ENCODE peak calls at places on chromosomes 2 and 18, in seven cellular contexts. One of them, this sample, is unnamed.
A peak's percentile ranks its signal among the peaks of the same experiment; 100 is the strongest.

GRCh38 chr2:44879269-44880124 is 62.0 kb upstream of the SIX3 start:
- DNase-seq in EH: no peak
- DNase-seq in Kasumi-1: no peak
- DNase-seq in D341Med: no peak
- DNase-seq in NCI-H460: no peak
- DNase-seq in stimulated activated CD4-positive, alpha-beta T cell treated with anti-CD3 and anti-CD28 coated beads, TNF-alpha, amount 100 ng/mL, for 24 hours: no peak
- DNase-seq in tibial artery: no peak
- DNase-seq in this sample: no peak

GRCh38 chr2:201074996-201075395 is 3.2 kb downstream of the NDUFB3 start:
- DNase-seq in NCI-H460: no peak
- DNase-seq in Kasumi-1: no peak
- DNase-seq in stimulated activated CD4-positive, alpha-beta T cell treated with anti-CD3 and anti-CD28 coated beads, TNF-alpha, amount 100 ng/mL, for 24 hours: no peak
- DNase-seq in tibial artery: no peak
- DNase-seq in EH: no peak
- DNase-seq in D341Med: no peak
- DNase-seq in this sample: no peak

GRCh38 chr2:167637726-167638125 is 609.7 kb downstream of the STK39 start:
- DNase-seq in EH: no peak
- DNase-seq in NCI-H460: no peak
- DNase-seq in tibial artery: no peak
- DNase-seq in Kasumi-1: no peak
- DNase-seq in D341Med: no peak
- DNase-seq in stimulated activated CD4-positive, alpha-beta T cell treated with anti-CD3 and anti-CD28 coated beads, TNF-alpha, amount 100 ng/mL, for 24 hours: no peak
- DNase-seq in this sample: no peak

GRCh38 chr2:102520009-102520408 is 47.0 kb downstream of the SLC9A4 start:
- DNase-seq in Kasumi-1: peak; percentile 67
- DNase-seq in stimulated activated CD4-positive, alpha-beta T cell treated with anti-CD3 and anti-CD28 coated beads, TNF-alpha, amount 100 ng/mL, for 24 hours: peak; percentile 12
- DNase-seq in tibial artery: no peak
- DNase-seq in EH: peak; percentile 30
- DNase-seq in NCI-H460: peak; percentile 49
- DNase-seq in D341Med: peak; percentile 47
- DNase-seq in this sample: no peak

GRCh38 chr2:2698182-2699116 is 367.4 kb upstream of the MYT1L start:
- DNase-seq in stimulated activated CD4-positive, alpha-beta T cell treated with anti-CD3 and anti-CD28 coated beads, TNF-alpha, amount 100 ng/mL, for 24 hours: no peak
- DNase-seq in NCI-H460: peak; percentile 2
- DNase-seq in EH: no peak
- DNase-seq in D341Med: peak; percentile 64
- DNase-seq in Kasumi-1: peak; percentile 34
- DNase-seq in tibial artery: no peak
- DNase-seq in this sample: no peak

GRCh38 chr18:23131693-23132319 is 3.5 kb upstream of the CABLES1 start:
- DNase-seq in stimulated activated CD4-positive, alpha-beta T cell treated with anti-CD3 and anti-CD28 coated beads, TNF-alpha, amount 100 ng/mL, for 24 hours: peak; percentile 16
- DNase-seq in D341Med: peak; percentile 75
- DNase-seq in tibial artery: no peak
- DNase-seq in Kasumi-1: peak; percentile 55
- DNase-seq in NCI-H460: peak; percentile 74
- DNase-seq in EH: peak; percentile 80
- DNase-seq in this sample: peak; percentile 82

GRCh38 chr2:84946204-84947009 is 24.6 kb upstream of the KCMF1 start:
- DNase-seq in stimulated activated CD4-positive, alpha-beta T cell treated with anti-CD3 and anti-CD28 coated beads, TNF-alpha, amount 100 ng/mL, for 24 hours: peak; percentile 77
- DNase-seq in EH: peak; percentile 91
- DNase-seq in NCI-H460: peak; percentile 33
- DNase-seq in D341Med: no peak
- DNase-seq in Kasumi-1: peak; percentile 96
- DNase-seq in tibial artery: peak; percentile 52
- DNase-seq in this sample: no peak

GRCh38 chr18:6920099-6920955 is 190.8 kb downstream of the ARHGAP28 start:
- DNase-seq in Kasumi-1: peak; percentile 43
- DNase-seq in NCI-H460: peak; percentile 70
- DNase-seq in stimulated activated CD4-positive, alpha-beta T cell treated with anti-CD3 and anti-CD28 coated beads, TNF-alpha, amount 100 ng/mL, for 24 hours: peak; percentile 4
- DNase-seq in EH: peak; percentile 64
- DNase-seq in tibial artery: no peak
- DNase-seq in D341Med: peak; percentile 77
- DNase-seq in this sample: peak; percentile 64

GRCh38 chr2:149860276-149860921 is 272.8 kb upstream of the MMADHC start:
- DNase-seq in Kasumi-1: peak; percentile 27
- DNase-seq in tibial artery: no peak
- DNase-seq in NCI-H460: no peak
- DNase-seq in stimulated activated CD4-positive, alpha-beta T cell treated with anti-CD3 and anti-CD28 coated beads, TNF-alpha, amount 100 ng/mL, for 24 hours: no peak
- DNase-seq in D341Med: no peak
- DNase-seq in EH: peak; percentile 95
- DNase-seq in this sample: no peak

GRCh38 chr2:172403402-172403801 is 24.0 kb upstream of the ITGA6 start:
- DNase-seq in stimulated activated CD4-positive, alpha-beta T cell treated with anti-CD3 and anti-CD28 coated beads, TNF-alpha, amount 100 ng/mL, for 24 hours: no peak
- DNase-seq in Kasumi-1: no peak
- DNase-seq in EH: no peak
- DNase-seq in D341Med: no peak
- DNase-seq in NCI-H460: no peak
- DNase-seq in tibial artery: no peak
- DNase-seq in this sample: no peak

GRCh38 chr2:172095146-172095904 is 7.4 kb downstream of the DLX2 start:
- DNase-seq in NCI-H460: peak; percentile 70
- DNase-seq in Kasumi-1: peak; percentile 65
- DNase-seq in D341Med: peak; percentile 66
- DNase-seq in tibial artery: no peak
- DNase-seq in stimulated activated CD4-positive, alpha-beta T cell treated with anti-CD3 and anti-CD28 coated beads, TNF-alpha, amount 100 ng/mL, for 24 hours: peak; percentile 56
- DNase-seq in EH: peak; percentile 94
- DNase-seq in this sample: no peak

GRCh38 chr18:23059541-23060465 is 75.5 kb upstream of the CABLES1 start:
- DNase-seq in NCI-H460: no peak
- DNase-seq in stimulated activated CD4-positive, alpha-beta T cell treated with anti-CD3 and anti-CD28 coated beads, TNF-alpha, amount 100 ng/mL, for 24 hours: no peak
- DNase-seq in EH: peak; percentile 50
- DNase-seq in tibial artery: no peak
- DNase-seq in Kasumi-1: no peak
- DNase-seq in D341Med: no peak
- DNase-seq in this sample: no peak

GRCh38 chr2:150357770-150358467 is 129.5 kb downstream of the RND3 start:
- DNase-seq in D341Med: no peak
- DNase-seq in EH: no peak
- DNase-seq in Kasumi-1: no peak
- DNase-seq in tibial artery: no peak
- DNase-seq in stimulated activated CD4-positive, alpha-beta T cell treated with anti-CD3 and anti-CD28 coated beads, TNF-alpha, amount 100 ng/mL, for 24 hours: no peak
- DNase-seq in NCI-H460: no peak
- DNase-seq in this sample: no peak

GRCh38 chr2:85243101-85244072 is 84.4 kb downstream of the TGOLN2 start:
- DNase-seq in D341Med: peak; percentile 65
- DNase-seq in EH: no peak
- DNase-seq in Kasumi-1: peak; percentile 22
- DNase-seq in stimulated activated CD4-positive, alpha-beta T cell treated with anti-CD3 and anti-CD28 coated beads, TNF-alpha, amount 100 ng/mL, for 24 hours: peak; percentile 27
- DNase-seq in NCI-H460: peak; percentile 47
- DNase-seq in tibial artery: no peak
- DNase-seq in this sample: peak; percentile 35

GRCh38 chr2:98632351-98632750 is 24.0 kb downstream of the UNC50 start:
- DNase-seq in D341Med: no peak
- DNase-seq in NCI-H460: no peak
- DNase-seq in stimulated activated CD4-positive, alpha-beta T cell treated with anti-CD3 and anti-CD28 coated beads, TNF-alpha, amount 100 ng/mL, for 24 hours: no peak
- DNase-seq in EH: no peak
- DNase-seq in tibial artery: no peak
- DNase-seq in Kasumi-1: no peak
- DNase-seq in this sample: no peak

GRCh38 chr2:232522014-232522854 is 2.0 kb downstream of the PRSS56 start:
- DNase-seq in tibial artery: no peak
- DNase-seq in EH: peak; percentile 25
- DNase-seq in stimulated activated CD4-positive, alpha-beta T cell treated with anti-CD3 and anti-CD28 coated beads, TNF-alpha, amount 100 ng/mL, for 24 hours: peak; percentile 65
- DNase-seq in D341Med: peak; percentile 93
- DNase-seq in Kasumi-1: no peak
- DNase-seq in NCI-H460: peak; percentile 38
- DNase-seq in this sample: no peak

GRCh38 chr2:85905187-85905666 is 16.4 kb upstream of the ST3GAL5 start:
- DNase-seq in tibial artery: no peak
- DNase-seq in D341Med: no peak
- DNase-seq in EH: peak; percentile 60
- DNase-seq in stimulated activated CD4-positive, alpha-beta T cell treated with anti-CD3 and anti-CD28 coated beads, TNF-alpha, amount 100 ng/mL, for 24 hours: no peak
- DNase-seq in NCI-H460: no peak
- DNase-seq in Kasumi-1: no peak
- DNase-seq in this sample: no peak

GRCh38 chr2:238235331-238235732 is 4.5 kb downstream of the HES6 start:
- DNase-seq in tibial artery: no peak
- DNase-seq in D341Med: peak; percentile 16
- DNase-seq in stimulated activated CD4-positive, alpha-beta T cell treated with anti-CD3 and anti-CD28 coated beads, TNF-alpha, amount 100 ng/mL, for 24 hours: no peak
- DNase-seq in Kasumi-1: no peak
- DNase-seq in EH: peak; percentile 50
- DNase-seq in NCI-H460: no peak
- DNase-seq in this sample: peak; percentile 30

GRCh38 chr2:148534416-148535205 is 109.9 kb upstream of the EPC2 start:
- DNase-seq in stimulated activated CD4-positive, alpha-beta T cell treated with anti-CD3 and anti-CD28 coated beads, TNF-alpha, amount 100 ng/mL, for 24 hours: no peak
- DNase-seq in EH: peak; percentile 13
- DNase-seq in NCI-H460: no peak
- DNase-seq in tibial artery: no peak
- DNase-seq in Kasumi-1: peak; percentile 11
- DNase-seq in D341Med: peak; percentile 71
- DNase-seq in this sample: no peak

This sample was measured in HL-60.